ENCODE peak calls at places on chromosome 2, in seven cellular contexts. One of them, this sample, is unnamed.

GRCh38 chr2:144712277-144712944 is 192.5 kb upstream of the ZEB2 start:
- DNase-seq in fibroblast of lung: no peak
- DNase-seq in astrocyte of the spinal cord: peak; percentile 6
- DNase-seq in neuronal stem cell: no peak
- DNase-seq in choroid plexus epithelial cell: peak; percentile 44
- DNase-seq in cardiac muscle cell: peak; percentile 2
- DNase-seq in upper lobe of right lung: no peak
- DNase-seq in this sample: no peak

GRCh38 chr2:239579524-239580198 is 178.8 kb upstream of the HDAC4 start:
- DNase-seq in fibroblast of lung: no peak
- DNase-seq in astrocyte of the spinal cord: no peak
- DNase-seq in neuronal stem cell: no peak
- DNase-seq in choroid plexus epithelial cell: no peak
- DNase-seq in cardiac muscle cell: no peak
- DNase-seq in upper lobe of right lung: peak; percentile 37
- DNase-seq in this sample: no peak

GRCh38 chr2:133713049-133713580 is 144.9 kb upstream of the NCKAP5 start:
- DNase-seq in fibroblast of lung: no peak
- DNase-seq in astrocyte of the spinal cord: no peak
- DNase-seq in neuronal stem cell: no peak
- DNase-seq in choroid plexus epithelial cell: no peak
- DNase-seq in cardiac muscle cell: no peak
- DNase-seq in upper lobe of right lung: no peak
- DNase-seq in this sample: no peak

GRCh38 chr2:28499298-28499697 is 3.4 kb downstream of the PLB1 start:
- DNase-seq in fibroblast of lung: no peak
- DNase-seq in astrocyte of the spinal cord: no peak
- DNase-seq in neuronal stem cell: no peak
- DNase-seq in choroid plexus epithelial cell: no peak
- DNase-seq in cardiac muscle cell: no peak
- DNase-seq in upper lobe of right lung: no peak
- DNase-seq in this sample: no peak

GRCh38 chr2:167509585-167509984 is 621.3 kb downstream of the XIRP2 start:
- DNase-seq in fibroblast of lung: peak; percentile 68
- DNase-seq in astrocyte of the spinal cord: peak; percentile 89
- DNase-seq in neuronal stem cell: peak; percentile 15
- DNase-seq in choroid plexus epithelial cell: peak; percentile 68
- DNase-seq in cardiac muscle cell: no peak
- DNase-seq in upper lobe of right lung: no peak
- DNase-seq in this sample: peak; percentile 16

GRCh38 chr2:161418715-161419337 is 2.7 kb downstream of the TBR1 start:
- DNase-seq in fibroblast of lung: peak; percentile 20
- DNase-seq in astrocyte of the spinal cord: peak; percentile 12
- DNase-seq in neuronal stem cell: peak; percentile 59
- DNase-seq in choroid plexus epithelial cell: no peak
- DNase-seq in cardiac muscle cell: peak; percentile 52
- DNase-seq in upper lobe of right lung: no peak
- DNase-seq in this sample: no peak

GRCh38 chr2:73593676-73594075 is 48.5 kb downstream of the NAT8 start:
- DNase-seq in fibroblast of lung: no peak
- DNase-seq in astrocyte of the spinal cord: peak; percentile 22
- DNase-seq in neuronal stem cell: no peak
- DNase-seq in choroid plexus epithelial cell: peak; percentile 28
- DNase-seq in cardiac muscle cell: no peak
- DNase-seq in upper lobe of right lung: no peak
- DNase-seq in this sample: no peak

GRCh38 chr2:32931945-32932709 is 14.6 kb upstream of the LTBP1 start:
- DNase-seq in fibroblast of lung: no peak
- DNase-seq in astrocyte of the spinal cord: no peak
- DNase-seq in neuronal stem cell: no peak
- DNase-seq in choroid plexus epithelial cell: no peak
- DNase-seq in cardiac muscle cell: no peak
- DNase-seq in upper lobe of right lung: no peak
- DNase-seq in this sample: no peak

GRCh38 chr2:240887631-240888030 is 8.3 kb downstream of the MAB21L4 start:
- DNase-seq in fibroblast of lung: no peak
- DNase-seq in astrocyte of the spinal cord: no peak
- DNase-seq in neuronal stem cell: no peak
- DNase-seq in choroid plexus epithelial cell: no peak
- DNase-seq in cardiac muscle cell: no peak
- DNase-seq in upper lobe of right lung: no peak
- DNase-seq in this sample: no peak

GRCh38 chr2:227891673-227892072 is 20.2 kb downstream of the DAW1 start:
- DNase-seq in fibroblast of lung: no peak
- DNase-seq in astrocyte of the spinal cord: no peak
- DNase-seq in neuronal stem cell: no peak
- DNase-seq in choroid plexus epithelial cell: no peak
- DNase-seq in cardiac muscle cell: no peak
- DNase-seq in upper lobe of right lung: no peak
- DNase-seq in this sample: no peak

GRCh38 chr2:207750315-207750714 is 19.4 kb downstream of the FZD5 start:
- DNase-seq in fibroblast of lung: no peak
- DNase-seq in astrocyte of the spinal cord: no peak
- DNase-seq in neuronal stem cell: no peak
- DNase-seq in choroid plexus epithelial cell: no peak
- DNase-seq in cardiac muscle cell: no peak
- DNase-seq in upper lobe of right lung: no peak
- DNase-seq in this sample: no peak

GRCh38 chr2:64866797-64867196 is 122.4 kb upstream of the SLC1A4 start:
- DNase-seq in fibroblast of lung: peak; percentile 98
- DNase-seq in astrocyte of the spinal cord: peak; percentile 96
- DNase-seq in neuronal stem cell: no peak
- DNase-seq in choroid plexus epithelial cell: peak; percentile 99
- DNase-seq in cardiac muscle cell: no peak
- DNase-seq in upper lobe of right lung: no peak
- DNase-seq in this sample: no peak

GRCh38 chr2:173657996-173658717 is 303.5 kb downstream of the CDCA7 start:
- DNase-seq in fibroblast of lung: peak; percentile 95
- DNase-seq in astrocyte of the spinal cord: peak; percentile 95
- DNase-seq in neuronal stem cell: no peak
- DNase-seq in choroid plexus epithelial cell: peak; percentile 96
- DNase-seq in cardiac muscle cell: no peak
- DNase-seq in upper lobe of right lung: no peak
- DNase-seq in this sample: no peak

GRCh38 chr2:7866104-7866503 is 815.8 kb upstream of the ID2 start:
- DNase-seq in fibroblast of lung: no peak
- DNase-seq in astrocyte of the spinal cord: no peak
- DNase-seq in neuronal stem cell: no peak
- DNase-seq in choroid plexus epithelial cell: no peak
- DNase-seq in cardiac muscle cell: no peak
- DNase-seq in upper lobe of right lung: no peak
- DNase-seq in this sample: no peak

DNA sequence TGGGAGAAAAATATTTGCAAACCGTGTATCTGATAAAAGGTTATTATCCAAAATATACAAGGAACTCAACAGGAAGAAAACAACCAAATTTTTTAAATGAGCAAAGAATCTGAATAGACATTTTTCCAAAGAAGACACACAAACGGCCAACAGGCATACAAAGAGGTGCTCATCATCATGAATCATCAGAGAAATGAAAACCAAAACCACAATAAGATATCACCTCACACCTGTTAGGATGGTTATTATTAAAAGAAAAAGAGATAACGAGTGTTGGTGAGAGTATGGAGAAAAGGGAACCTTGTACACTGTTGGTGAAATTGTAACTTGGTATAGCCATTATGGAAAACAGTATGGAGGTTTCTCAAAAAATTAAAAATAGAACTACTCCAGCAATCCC is 463.3 kb downstream of the IRS1 start:
- DNase-seq in fibroblast of lung: no peak
- DNase-seq in astrocyte of the spinal cord: no peak
- DNase-seq in neuronal stem cell: no peak
- DNase-seq in choroid plexus epithelial cell: no peak
- DNase-seq in cardiac muscle cell: no peak
- DNase-seq in upper lobe of right lung: no peak
- DNase-seq in this sample: no peak
- H3K4me3 ChIP-seq in fibroblast of lung: no peak overlapping the region
- H3K4me3 ChIP-seq in astrocyte of the spinal cord: no peak overlapping the region
- H3K4me3 ChIP-seq in neuronal stem cell: no peak overlapping the region
- H3K4me3 ChIP-seq in choroid plexus epithelial cell: no peak overlapping the region
- H3K4me3 ChIP-seq in cardiac muscle cell: no peak overlapping the region
- H3K4me3 ChIP-seq in upper lobe of right lung: no peak overlapping the region
- H3K4me3 ChIP-seq in this sample: no peak overlapping the region

DNA sequence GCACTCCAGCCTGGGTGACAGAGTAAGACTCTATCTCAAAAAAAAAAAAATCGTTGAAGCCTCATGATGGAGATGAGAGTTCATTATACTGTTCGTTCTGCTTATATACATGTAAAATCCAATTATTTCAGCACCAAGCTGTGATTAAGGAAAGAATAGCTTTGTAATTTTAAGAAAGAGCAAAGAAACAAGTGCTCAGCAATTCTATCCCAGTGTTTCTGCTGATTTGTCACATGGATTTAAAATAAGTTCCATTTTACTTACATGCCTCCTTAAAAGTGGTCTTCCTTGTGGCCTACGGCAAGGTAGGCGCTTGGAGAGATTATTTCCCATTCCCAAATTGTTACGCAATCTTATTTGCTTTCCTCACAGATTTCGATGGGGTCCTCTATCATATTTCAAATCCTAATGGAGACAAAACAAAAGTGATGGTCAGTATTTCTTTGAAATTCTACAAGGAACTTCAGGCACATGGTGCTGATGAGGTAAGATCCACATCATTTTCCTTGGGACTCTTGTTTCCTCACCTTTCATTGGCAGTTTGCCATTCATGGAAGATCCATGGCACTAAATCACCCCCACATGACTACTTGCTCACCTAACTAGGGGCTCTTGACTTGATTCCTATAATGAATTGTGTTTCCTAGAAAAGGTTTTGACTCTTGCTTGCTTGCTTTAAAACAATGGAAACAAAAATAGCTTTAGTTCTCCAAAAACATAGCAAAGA is 11.5 kb downstream of the ARPC2 start:
- DNase-seq in fibroblast of lung: no peak
- DNase-seq in astrocyte of the spinal cord: no peak
- DNase-seq in neuronal stem cell: no peak
- DNase-seq in choroid plexus epithelial cell: peak; percentile 27
- DNase-seq in cardiac muscle cell: no peak
- DNase-seq in upper lobe of right lung: no peak
- DNase-seq in this sample: no peak
- H3K4me3 ChIP-seq in fibroblast of lung: no peak overlapping the region
- H3K4me3 ChIP-seq in astrocyte of the spinal cord: no peak overlapping the region
- H3K4me3 ChIP-seq in neuronal stem cell: no peak overlapping the region
- H3K4me3 ChIP-seq in choroid plexus epithelial cell: no peak overlapping the region
- H3K4me3 ChIP-seq in cardiac muscle cell: no peak overlapping the region
- H3K4me3 ChIP-seq in upper lobe of right lung: no peak overlapping the region
- H3K4me3 ChIP-seq in this sample: no peak overlapping the region

DNA sequence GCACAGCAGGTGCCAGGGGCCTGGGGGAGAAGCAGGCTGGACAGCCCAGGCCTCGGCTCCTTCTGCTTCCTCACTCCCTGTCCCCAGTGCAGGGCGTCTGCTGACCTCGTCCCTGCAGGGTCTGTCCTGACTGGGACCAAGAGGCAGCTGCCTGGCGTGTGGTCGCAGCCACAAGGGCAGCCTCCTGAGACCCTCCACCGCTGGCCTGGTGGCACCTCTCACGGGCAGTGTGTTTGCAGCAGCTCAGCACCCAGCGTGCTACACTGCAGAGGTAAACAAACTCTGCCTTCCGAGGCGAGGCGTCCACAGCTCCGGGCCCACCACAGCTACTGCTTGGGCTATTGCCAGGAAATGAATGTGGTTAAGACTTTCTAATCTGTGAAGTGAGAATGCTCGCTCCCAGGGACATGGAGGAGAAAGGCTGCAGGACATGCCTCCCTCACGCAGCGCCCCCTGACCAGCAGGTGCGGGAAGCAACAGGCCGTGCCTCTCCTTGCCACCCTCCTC is 46.1 kb upstream of the HPCAL1 start:
- DNase-seq in fibroblast of lung: no peak
- DNase-seq in astrocyte of the spinal cord: no peak
- DNase-seq in neuronal stem cell: no peak
- DNase-seq in choroid plexus epithelial cell: no peak
- DNase-seq in cardiac muscle cell: no peak
- DNase-seq in upper lobe of right lung: peak; percentile 54
- DNase-seq in this sample: no peak
- H3K4me3 ChIP-seq in fibroblast of lung: no peak overlapping the region
- H3K4me3 ChIP-seq in astrocyte of the spinal cord: no peak overlapping the region
- H3K4me3 ChIP-seq in neuronal stem cell: no peak overlapping the region
- H3K4me3 ChIP-seq in choroid plexus epithelial cell: no peak overlapping the region
- H3K4me3 ChIP-seq in cardiac muscle cell: no peak overlapping the region
- H3K4me3 ChIP-seq in upper lobe of right lung: no peak overlapping the region
- H3K4me3 ChIP-seq in this sample: no peak overlapping the region

GRCh38 chr2:237701859-237702370 is 74.5 kb downstream of the LRRFIP1 start:
- DNase-seq in fibroblast of lung: no peak
- DNase-seq in astrocyte of the spinal cord: no peak
- DNase-seq in neuronal stem cell: no peak
- DNase-seq in choroid plexus epithelial cell: no peak
- DNase-seq in cardiac muscle cell: no peak
- DNase-seq in upper lobe of right lung: no peak
- DNase-seq in this sample: no peak
- H3K4me3 ChIP-seq in fibroblast of lung: no peak overlapping the region
- H3K4me3 ChIP-seq in astrocyte of the spinal cord: no peak overlapping the region
- H3K4me3 ChIP-seq in neuronal stem cell: no peak overlapping the region
- H3K4me3 ChIP-seq in choroid plexus epithelial cell: no peak overlapping the region
- H3K4me3 ChIP-seq in cardiac muscle cell: peak overlapping the region; percentile 4
- H3K4me3 ChIP-seq in upper lobe of right lung: peak overlapping the region; percentile 3
- H3K4me3 ChIP-seq in this sample: no peak overlapping the region

GRCh38 chr2:98794214-98794810 is 63.4 kb upstream of the MGAT4A start:
- DNase-seq in fibroblast of lung: no peak
- DNase-seq in astrocyte of the spinal cord: no peak
- DNase-seq in neuronal stem cell: no peak
- DNase-seq in choroid plexus epithelial cell: no peak
- DNase-seq in cardiac muscle cell: no peak
- DNase-seq in upper lobe of right lung: no peak
- DNase-seq in this sample: no peak

GRCh38 chr2:98786179-98786578 is 55.2 kb upstream of the MGAT4A start:
- DNase-seq in fibroblast of lung: no peak
- DNase-seq in astrocyte of the spinal cord: no peak
- DNase-seq in neuronal stem cell: no peak
- DNase-seq in choroid plexus epithelial cell: no peak
- DNase-seq in cardiac muscle cell: no peak
- DNase-seq in upper lobe of right lung: no peak
- DNase-seq in this sample: no peak

GRCh38 chr2:98793275-98793674 is 62.3 kb upstream of the MGAT4A start:
- DNase-seq in fibroblast of lung: no peak
- DNase-seq in astrocyte of the spinal cord: no peak
- DNase-seq in neuronal stem cell: no peak
- DNase-seq in choroid plexus epithelial cell: no peak
- DNase-seq in cardiac muscle cell: no peak
- DNase-seq in upper lobe of right lung: no peak
- DNase-seq in this sample: no peak

GRCh38 chr2:98787700-98788099 is 56.8 kb upstream of the MGAT4A start:
- DNase-seq in fibroblast of lung: no peak
- DNase-seq in astrocyte of the spinal cord: no peak
- DNase-seq in neuronal stem cell: no peak
- DNase-seq in choroid plexus epithelial cell: no peak
- DNase-seq in cardiac muscle cell: no peak
- DNase-seq in upper lobe of right lung: no peak
- DNase-seq in this sample: no peak

DNA sequence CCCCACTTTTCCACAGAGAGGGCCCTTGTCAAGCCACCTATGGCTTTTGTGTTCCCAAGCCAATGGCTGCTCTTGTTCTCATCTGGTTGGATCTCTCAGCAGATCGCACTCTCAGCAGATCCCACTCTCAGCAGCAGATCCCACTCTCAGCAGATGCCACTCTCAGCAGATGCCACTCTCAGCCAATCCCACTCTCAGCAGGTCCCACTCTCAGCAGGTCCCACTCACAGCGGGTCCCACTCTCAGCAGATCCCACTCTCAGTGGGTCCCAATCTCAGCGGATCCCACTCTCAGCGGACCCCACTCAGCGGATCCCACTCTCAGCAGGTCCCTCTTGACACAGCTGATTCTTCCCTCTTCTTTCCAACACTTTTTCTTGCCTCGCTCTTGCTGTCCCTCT is 59.3 kb upstream of the MGAT4A start:
- DNase-seq in fibroblast of lung: no peak
- DNase-seq in astrocyte of the spinal cord: no peak
- DNase-seq in neuronal stem cell: no peak
- DNase-seq in choroid plexus epithelial cell: no peak
- DNase-seq in cardiac muscle cell: no peak
- DNase-seq in upper lobe of right lung: no peak
- DNase-seq in this sample: no peak
- H3K4me3 ChIP-seq in fibroblast of lung: no peak overlapping the region
- H3K4me3 ChIP-seq in astrocyte of the spinal cord: no peak overlapping the region
- H3K4me3 ChIP-seq in neuronal stem cell: no peak overlapping the region
- H3K4me3 ChIP-seq in choroid plexus epithelial cell: no peak overlapping the region
- H3K4me3 ChIP-seq in cardiac muscle cell: no peak overlapping the region
- H3K4me3 ChIP-seq in upper lobe of right lung: no peak overlapping the region
- H3K4me3 ChIP-seq in this sample: no peak overlapping the region

This sample was measured in iPS DF 6.9.